ENCODE peak calls at places on chromosome 15, in four cellular contexts. A is stomach, Y is body of pancreas, Z is heart left ventricle. J is an unnamed sample.

GRCh38 chr15:65326109-65326508 is 21.6 kb downstream of the RNU5B-1 start:
- DNase-seq in Y (peak), A (no peak), Z (peak), J (no peak)

GRCh38 chr15:90757461-90757860 is 40.3 kb downstream of the BLM start:
- DNase-seq in A (no peak), Z (no peak), Y (no peak), J (no peak)

GRCh38 chr15:58021332-58022230 is 43.9 kb downstream of the ALDH1A2 start:
- DNase-seq in Y (no peak), Z (no peak), A (no peak), J (no peak)

GRCh38 chr15:66894363-66894762 is 171.0 kb upstream of the SMAD3 start:
- DNase-seq in A (no peak), Y (no peak), Z (no peak), J (no peak)

GRCh38 chr15:90287096-90287495 is 21.6 kb downstream of the NGRN start:
- DNase-seq in A (no peak), Y (no peak), Z (no peak), J (no peak)

GRCh38 chr15:61383421-61383820 is 154.3 kb upstream of the RORA start:
- DNase-seq in Y (no peak), A (no peak), Z (no peak), J (no peak)

GRCh38 chr15:60871731-60872130 is 357.4 kb downstream of the RORA start:
- DNase-seq in Y (no peak), A (no peak), Z (no peak), J (no peak)

GRCh38 chr15:94411279-94411678 is 179.9 kb downstream of the MCTP2 start:
- DNase-seq in Y (no peak), Z (no peak), A (no peak), J (no peak)

GRCh38 chr15:87369269-87369668 is 887.3 kb downstream of the NTRK3 start:
- DNase-seq in Z (no peak), A (no peak), Y (no peak), J (no peak)

GRCh38 chr15:44296625-44297524 is 8.4 kb downstream of the GOLM2 start:
- DNase-seq in A (no peak), Y (peak), Z (no peak), J (no peak)

GRCh38 chr15:98946301-98947255 is 61.0 kb downstream of the PGPEP1L start:
- DNase-seq in Z (peak), Y (peak), A (no peak), J (no peak)

DNA sequence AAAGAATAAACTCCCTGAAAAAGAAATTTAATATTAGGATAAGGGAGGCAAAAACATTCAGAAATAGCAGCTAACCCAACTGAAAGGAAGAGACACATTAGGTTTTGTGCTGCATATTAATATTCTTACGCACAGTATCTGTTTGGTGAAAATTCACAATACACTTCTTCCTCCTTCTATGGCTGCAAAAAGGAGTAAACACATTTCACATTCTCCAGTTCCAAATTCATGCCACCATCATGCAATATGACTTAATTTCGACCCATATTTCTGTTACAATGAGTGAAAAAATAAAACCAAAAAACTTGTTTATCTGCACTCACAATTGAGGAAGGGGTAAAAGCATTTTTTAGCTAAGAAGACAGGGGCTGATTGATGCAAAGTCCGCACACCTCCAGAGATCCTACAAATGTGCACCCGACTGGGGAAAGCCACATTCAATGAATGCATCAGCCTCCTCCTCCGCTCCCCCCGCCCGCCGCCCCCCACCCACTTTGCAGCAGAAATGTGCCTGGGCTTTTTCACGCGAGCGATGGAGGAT is 1.0 kb downstream of the RFX7 start:
- DNase-seq in A (no peak), Z (no peak), Y (no peak), J (no peak)
- TF ChIP-seq POLR2A in A (no peak), Z (no peak), Y (no peak), J (no peak)

GRCh38 chr15:70854669-70854976 is 666 bp upstream of the LARP6 start:
- DNase-seq in A (no peak), Y (no peak), Z (no peak), J (peak)

GRCh38 chr15:70852501-70853269 is 1.3 kb downstream of the LARP6 start:
- DNase-seq in Y (no peak), A (no peak), Z (peak), J (peak)

GRCh38 chr15:70853270-70853854 is 595 bp downstream of the LARP6 start:
- DNase-seq in A (no peak), Y (peak), Z (peak), J (peak)

GRCh38 chr15:70855764-70856163 is 1.8 kb upstream of the LARP6 start:
- DNase-seq in A (no peak), Y (no peak), Z (no peak), J (peak)

GRCh38 chr15:70853855-70854668 is at the start of gene LARP6:
- DNase-seq in Y (peak), Z (peak), A (peak), J (peak)
- TF ChIP-seq POLR2A in Y (peak), Z (peak), A (no peak), J (peak)

DNA sequence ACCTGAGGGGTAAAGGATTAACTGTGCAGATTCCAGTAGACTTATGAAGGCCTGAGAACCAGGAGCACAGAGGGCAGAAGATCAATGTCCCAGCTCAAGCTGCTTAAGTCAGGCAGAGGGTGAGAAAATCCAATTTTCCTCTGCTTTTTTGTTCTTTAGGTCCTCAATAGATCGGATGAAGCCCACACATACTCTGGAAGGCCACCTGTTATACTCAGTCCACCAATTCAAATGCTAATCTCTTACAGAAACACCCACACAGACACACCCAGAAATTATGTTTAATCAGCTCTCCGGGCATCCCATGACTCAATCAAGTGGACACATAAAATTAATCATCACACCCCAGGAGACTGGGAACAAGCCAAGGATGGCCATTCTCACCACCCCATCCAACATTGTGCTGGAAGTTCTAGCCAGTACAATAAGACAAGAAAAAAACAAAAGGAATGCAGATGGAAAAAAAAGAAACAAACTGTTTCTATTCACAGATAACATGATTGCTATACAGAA is 67.9 kb upstream of the SLC24A5 start:
- DNase-seq in Y (no peak), Z (no peak), A (no peak), J (no peak)
- TF ChIP-seq POLR2A in Y (no peak), Z (no peak), A (no peak), J (no peak)

DNA sequence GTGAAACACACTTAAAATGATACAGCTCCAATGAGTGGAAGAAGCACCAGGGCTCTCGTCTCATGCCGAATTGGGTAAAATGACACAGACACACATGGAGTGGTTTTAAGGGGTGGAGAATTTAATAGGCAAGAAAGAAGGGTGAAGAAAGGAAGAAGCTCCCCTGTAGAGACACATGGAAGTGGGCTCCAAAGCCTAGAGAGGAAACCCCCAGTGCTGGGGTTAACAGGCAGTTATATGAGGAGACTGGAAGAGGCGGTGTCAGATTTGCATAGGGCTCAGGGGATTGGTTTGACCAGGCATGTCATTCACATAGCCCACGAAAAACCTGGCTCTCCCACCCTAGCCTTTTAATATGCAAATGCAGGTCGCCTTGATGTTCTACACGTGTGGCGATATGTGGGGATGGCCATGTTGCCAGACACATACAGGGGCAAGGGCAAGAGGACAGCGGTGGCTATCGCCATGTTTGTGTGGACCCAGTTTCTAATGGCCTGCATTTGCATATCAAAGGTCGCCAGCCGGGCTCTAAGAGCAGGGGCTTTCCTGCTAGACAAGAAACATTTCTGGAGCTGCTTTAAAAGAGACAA is 1.9 kb upstream of the DPH6 start:
- DNase-seq in Z (no peak), Y (no peak), A (no peak), J (no peak)
- TF ChIP-seq POLR2A in Z (no peak), Y (no peak), A (no peak), J (no peak)

GRCh38 chr15:68055224-68055705 is 1.1 kb downstream of the PIAS1 start:
- DNase-seq in Y (peak), A (no peak), Z (no peak), J (peak)
- TF ChIP-seq POLR2A in Y (no peak), A (no peak), Z (no peak), J (no peak)

GRCh38 chr15:40340740-40341400 is at the start of gene CCDC9B:
- DNase-seq in Y (peak), A (peak), Z (peak), J (peak)
- TF ChIP-seq POLR2A in Y (peak), A (no peak), Z (peak), J (no peak)

GRCh38 chr15:45434168-45434567 is 55.8 kb upstream of the GATM start:
- DNase-seq in Z (no peak), A (no peak), Y (no peak), J (no peak)

GRCh38 chr15:45435124-45435903 is 57.0 kb upstream of the GATM start:
- DNase-seq in Z (no peak), A (no peak), Y (no peak), J (no peak)

GRCh38 chr15:45428491-45428890 is 50.1 kb upstream of the GATM start:
- DNase-seq in Y (no peak), Z (no peak), A (no peak), J (no peak)

GRCh38 chr15:45429974-45430792 is 51.8 kb upstream of the GATM start:
- DNase-seq in Z (peak), A (peak), Y (peak), J (no peak)

DNA sequence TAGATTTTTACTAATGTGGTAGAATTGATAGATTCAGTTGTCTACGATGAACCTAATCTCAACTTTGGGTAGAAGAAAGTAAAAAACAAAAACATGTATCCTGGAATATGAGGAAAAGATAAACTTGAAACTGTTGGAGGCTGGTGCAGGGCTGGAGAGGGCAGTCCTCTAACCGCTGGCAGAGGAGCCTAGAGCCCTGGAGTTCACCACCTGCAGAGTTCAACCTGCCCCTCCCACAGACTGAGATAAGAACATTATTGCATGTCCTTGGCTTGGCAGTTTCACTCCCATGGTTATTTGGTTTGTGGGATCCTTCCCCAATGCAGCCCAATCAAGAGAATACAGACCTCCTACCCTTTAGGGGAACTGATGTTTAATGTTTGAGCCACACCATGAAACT is 53.2 kb upstream of the GATM start:
- DNase-seq in Z (no peak), Y (peak), A (no peak), J (no peak)
- TF ChIP-seq POLR2A in Z (no peak), Y (no peak), A (no peak), J (no peak)

GRCh38 chr15:75647370-75648155 is at the start of gene SNX33:
- DNase-seq in Y (peak), A (peak), Z (peak), J (no peak)
- TF ChIP-seq POLR2A in Y (peak), A (no peak), Z (peak), J (peak)

DNA sequence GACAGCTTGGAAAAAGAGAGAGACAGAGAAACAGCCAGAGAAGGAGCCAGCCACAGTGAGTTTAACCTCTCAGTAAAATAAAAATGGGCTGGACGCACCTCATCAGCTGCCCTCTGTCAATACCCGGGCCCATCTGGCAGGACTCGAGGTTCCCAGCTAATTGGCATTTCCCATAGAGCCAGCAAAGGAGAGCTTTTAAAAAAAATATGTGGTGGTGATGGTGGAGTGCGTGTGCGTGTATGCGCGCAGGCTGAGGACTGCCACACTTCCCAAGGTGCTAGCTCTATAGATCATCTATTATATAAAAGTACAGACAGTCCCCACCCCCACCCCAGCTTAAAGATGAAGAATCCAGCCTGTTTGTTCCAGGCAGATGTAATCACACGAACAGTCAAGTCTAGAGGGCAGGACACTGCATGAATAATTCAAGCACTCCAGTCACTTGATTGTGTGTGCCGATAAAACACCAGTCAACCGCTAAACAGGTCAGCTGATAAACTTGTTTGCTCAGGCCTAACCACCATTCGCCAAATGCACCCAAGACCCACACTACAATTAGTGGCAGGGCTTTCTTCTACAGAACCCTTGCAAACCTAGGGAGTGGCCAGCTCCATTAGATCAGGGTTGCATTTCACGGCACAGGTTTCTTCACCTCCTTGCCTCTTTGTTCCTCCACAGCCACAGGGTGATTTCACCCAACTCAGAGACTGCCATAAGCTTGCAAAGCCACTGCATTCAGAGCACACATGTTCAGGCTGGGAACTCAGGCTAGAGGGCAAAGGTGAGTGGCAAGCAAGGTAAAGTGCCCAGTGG is 5.9 kb downstream of the TLE3 start:
- DNase-seq in Y (no peak), Z (no peak), A (peak), J (no peak)
- TF ChIP-seq POLR2A in Y (no peak), Z (no peak), A (no peak), J (no peak)

GRCh38 chr15:79918278-79918677 is 21.5 kb upstream of the MTHFS start:
- DNase-seq in Z (no peak), Y (no peak), A (no peak), J (no peak)
- TF ChIP-seq POLR2A in Z (no peak), Y (no peak), A (no peak), J (no peak)

J was measured in H54.